ENCODE peak calls at places on chromosomes 1 and 21, in six cellular contexts. H is CD4-positive, alpha-beta memory T cell; K is stomach; O is heart left ventricle; M is aorta; D is RWPE2. Y is an unnamed sample.
A peak's percentile ranks its signal among the peaks of the same experiment; 100 is the strongest.

GRCh38 chr1:167452483-167452882 is 65.8 kb downstream of the CD247 start:
- DNase-seq in H (no peak), K (no peak), O (no peak), M (no peak), D (no peak), Y (no peak)

GRCh38 chr1:36305915-36306209 is 306 bp upstream of the SH3D21 start:
- DNase-seq in H (no peak), K (no peak), O (no peak), M (no peak), D (no peak), Y (no peak)

GRCh38 chr21:42476493-42477342 is 19.3 kb downstream of the RSPH1 start:
- DNase-seq in H (no peak), K (peak; percentile 9), O (peak; percentile 12), M (no peak), D (no peak), Y (no peak)

GRCh38 chr1:114458208-114458777 is 52.7 kb downstream of the TRIM33 start:
- DNase-seq in H (no peak), K (no peak), O (no peak), M (no peak), D (no peak), Y (no peak)

GRCh38 chr21:38298833-38299232 is 42.0 kb downstream of the KCNJ15 start:
- DNase-seq in H (no peak), K (no peak), O (no peak), M (no peak), D (no peak), Y (no peak)

GRCh38 chr1:12140016-12140415 is 26.8 kb upstream of the TNFRSF1B start:
- DNase-seq in H (no peak), K (no peak), O (no peak), M (no peak), D (no peak), Y (no peak)

GRCh38 chr1:79322511-79323027 is 316.0 kb upstream of the ADGRL4 start:
- DNase-seq in H (no peak), K (no peak), O (no peak), M (no peak), D (no peak), Y (no peak)

GRCh38 chr1:63813829-63814277 is 40.0 kb downstream of the ROR1 start:
- DNase-seq in H (no peak), K (no peak), O (no peak), M (no peak), D (no peak), Y (no peak)

GRCh38 chr1:29964718-29965533 is 728.6 kb downstream of the PTPRU start:
- DNase-seq in H (no peak), K (peak; percentile 24), O (no peak), M (no peak), D (no peak), Y (no peak)

GRCh38 chr1:56491441-56491840 is 87.9 kb downstream of the PLPP3 start:
- DNase-seq in H (no peak), K (no peak), O (no peak), M (no peak), D (no peak), Y (no peak)

GRCh38 chr21:42242611-42243010 is 23.7 kb downstream of the ABCG1 start:
- DNase-seq in H (no peak), K (no peak), O (no peak), M (no peak), D (no peak), Y (no peak)

GRCh38 chr1:174017231-174017970 is 4.8 kb downstream of the RC3H1 start:
- DNase-seq in H (no peak), K (no peak), O (no peak), M (no peak), D (no peak), Y (no peak)

GRCh38 chr1:1167416-1168155 is 6.1 kb upstream of the TTLL10 start:
- DNase-seq in H (no peak), K (peak; percentile 67), O (no peak), M (no peak), D (peak; percentile 55), Y (no peak)

GRCh38 chr1:1168156-1168450 is 5.6 kb upstream of the TTLL10 start:
- DNase-seq in H (no peak), K (no peak), O (no peak), M (no peak), D (no peak), Y (no peak)

GRCh38 chr1:1165900-1166421 is 7.7 kb upstream of the TTLL10 start:
- DNase-seq in H (no peak), K (peak; percentile 75), O (no peak), M (no peak), D (no peak), Y (no peak)

GRCh38 chr1:1165485-1165884 is 8.2 kb upstream of the TTLL10 start:
- DNase-seq in H (no peak), K (no peak), O (no peak), M (no peak), D (no peak), Y (no peak)

GRCh38 chr1:1166642-1167415 is 6.9 kb upstream of the TTLL10 start:
- DNase-seq in H (no peak), K (no peak), O (no peak), M (no peak), D (no peak), Y (no peak)
- H3K4me3 ChIP-seq in H (no peak overlapping the region), K (peak overlapping the region; percentile 60), O (no peak overlapping the region), M (no peak overlapping the region), D (no peak overlapping the region), Y (no peak overlapping the region)

GRCh38 chr1:234300096-234300495 is 73.2 kb upstream of the COA6 start:
- DNase-seq in H (no peak), K (no peak), O (no peak), M (no peak), D (no peak), Y (no peak)

GRCh38 chr1:234302334-234302962 is 70.8 kb upstream of the COA6 start:
- DNase-seq in H (no peak), K (no peak), O (no peak), M (no peak), D (no peak), Y (no peak)

GRCh38 chr1:234309243-234309597 is 64.0 kb upstream of the COA6 start:
- DNase-seq in H (no peak), K (no peak), O (no peak), M (no peak), D (no peak), Y (no peak)

GRCh38 chr1:234297668-234298067 is 75.6 kb upstream of the COA6 start:
- DNase-seq in H (no peak), K (no peak), O (no peak), M (no peak), D (no peak), Y (no peak)

DNA sequence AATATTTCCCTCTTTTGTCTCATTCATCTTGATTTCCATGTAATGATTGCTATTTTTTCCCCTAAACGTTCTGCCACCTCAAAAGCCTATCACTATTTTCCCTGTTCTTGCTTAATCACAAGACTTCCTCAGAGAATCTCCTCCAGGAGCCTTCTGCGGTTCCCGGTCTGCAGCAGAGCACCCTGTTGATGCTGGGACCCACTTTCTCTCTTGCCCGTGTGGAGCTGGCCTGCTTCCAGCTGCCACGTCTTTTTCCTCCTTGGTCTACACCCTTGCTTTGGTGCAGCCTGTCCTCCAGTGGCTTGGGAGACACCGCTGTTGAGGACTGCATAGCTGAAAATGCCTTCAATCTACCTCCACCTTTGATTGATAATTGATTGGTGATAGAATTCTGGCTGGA is 70.0 kb upstream of the COA6 start:
- DNase-seq in H (no peak), K (no peak), O (no peak), M (no peak), D (no peak), Y (no peak)
- H3K27ac ChIP-seq in H (no peak overlapping the region), K (no peak overlapping the region), O (no peak overlapping the region), M (no peak overlapping the region), D (no peak overlapping the region), Y (no peak overlapping the region)

DNA sequence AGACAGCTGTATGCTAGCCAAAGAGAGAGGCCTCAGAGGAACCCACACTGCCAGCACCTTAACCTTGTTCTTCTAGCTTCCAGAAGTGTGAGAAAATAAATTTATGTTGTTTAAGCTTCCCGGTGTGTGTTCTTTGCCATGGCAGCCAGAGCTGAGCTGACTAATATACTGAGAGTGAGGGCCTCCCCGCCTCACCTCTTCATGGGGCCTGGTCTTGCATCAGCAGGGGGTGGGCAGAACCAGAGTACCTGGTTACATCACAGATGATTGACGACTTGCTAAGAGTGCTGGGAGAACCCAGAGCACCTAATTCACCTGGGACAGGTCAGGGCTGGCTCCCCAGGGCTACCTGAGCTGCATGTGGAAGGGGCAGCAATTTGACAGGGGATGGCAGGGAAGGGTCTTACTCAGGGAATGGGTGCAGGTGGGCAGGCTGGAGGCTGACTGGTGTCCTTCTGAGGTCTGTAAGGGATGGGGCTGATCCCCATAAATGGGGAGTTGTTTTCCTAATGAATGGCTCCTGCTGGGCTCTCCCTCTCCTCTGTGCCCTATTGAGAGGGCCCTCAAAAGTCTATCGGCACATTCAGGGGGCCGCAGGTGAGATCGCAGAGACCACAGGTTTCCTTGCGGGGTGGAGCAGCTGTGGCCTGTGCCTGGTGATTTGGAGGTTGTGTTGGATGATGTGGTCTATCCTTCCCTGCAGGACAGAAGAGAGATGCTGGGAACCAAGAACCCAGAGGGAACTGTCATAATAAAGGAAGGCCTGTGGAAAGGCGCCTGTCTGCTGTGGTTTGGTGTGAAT is 60.6 kb upstream of the ETV3 start:
- DNase-seq in H (no peak), K (no peak), O (no peak), M (no peak), D (no peak), Y (no peak)
- H3K27me3 ChIP-seq in H (peaks cover 4% of the 10 kb centered on the region), K (peaks cover 19% of the 10 kb centered on the region), O (peaks cover 15% of the 10 kb centered on the region), M (no peaks in the 10 kb centered on the region), D (no peaks in the 10 kb centered on the region), Y (peaks cover 4% of the 10 kb centered on the region)

GRCh38 chr1:205452906-205453305 is 2.9 kb downstream of the BLACAT1 start:
- DNase-seq in H (no peak), K (no peak), O (no peak), M (no peak), D (no peak), Y (no peak)
- H3K4me3 ChIP-seq in H (no peak overlapping the region), K (no peak overlapping the region), O (no peak overlapping the region), M (no peak overlapping the region), D (no peak overlapping the region), Y (no peak overlapping the region)

DNA sequence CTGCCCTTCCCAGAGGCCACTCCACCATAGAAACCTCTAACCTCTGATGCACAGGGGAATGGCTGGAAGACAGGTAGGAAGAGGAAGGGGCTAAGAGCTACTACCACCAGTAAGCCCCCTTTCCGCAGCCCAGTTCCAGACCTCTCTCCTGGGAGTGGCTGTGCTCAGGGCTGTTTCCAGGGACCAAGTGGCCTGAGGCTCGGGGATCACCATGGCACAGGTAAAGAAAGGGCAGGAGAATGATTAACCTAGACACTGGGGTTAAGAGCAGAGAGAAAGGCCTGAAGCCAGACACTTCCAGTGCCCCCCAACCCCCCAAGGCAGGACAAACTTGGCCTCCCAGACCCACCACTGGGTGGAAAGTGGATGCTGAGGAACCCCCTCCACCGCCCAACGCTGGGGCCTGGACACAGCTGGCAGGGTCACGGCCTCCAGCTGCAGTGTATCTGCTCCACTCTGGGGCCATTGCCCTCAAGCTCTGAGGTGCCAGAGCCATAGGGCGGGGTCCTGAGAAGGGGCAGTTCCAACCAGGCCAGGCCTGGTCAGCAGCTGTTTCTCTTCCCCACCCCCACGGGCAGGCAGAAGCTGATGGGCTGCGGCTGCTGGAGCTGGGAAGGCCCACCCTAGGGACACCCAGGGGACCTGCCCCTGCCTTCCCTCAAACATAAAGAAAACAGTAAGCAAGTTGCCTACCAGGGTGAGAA is 2.7 kb downstream of the TAGLN2 start:
- DNase-seq in H (peak; percentile 53), K (peak; percentile 51), O (peak; percentile 79), M (peak; percentile 78), D (no peak), Y (no peak)
- H3K27ac ChIP-seq in H (peak overlapping the region; percentile 98), K (peak overlapping the region; percentile 98), O (peak overlapping the region; percentile 98), M (peak overlapping the region; percentile 72), D (peak overlapping the region; percentile 94), Y (peak overlapping the region; percentile 100)

Y was measured in effector memory CD4-positive, alpha-beta T cell.